ENCODE peak calls at places on chromosomes 7 and 10, in nine cellular contexts. H is mesendoderm; E is amniotic stem cell; W is activated T-helper 1 cell treated with anti-CD3 and anti-CD28 coated beads, Interleukin-12 subunit alpha, Interleukin-12 subunit beta, Interleukin-2, Interleukin-4 antibody, amounts not matched to agents 30 ng/mL and 10 ng/mL and 1 ng/mL, durations not matched to agents 14 hours and 24 hours and 36 hours; C is stimulated activated naive CD4-positive, alpha-beta T cell; X is activated T-cell treated with anti-CD3 and anti-CD28 coated beads, Interleukin-2, amount 50 U/mL, for 72 hours; P is small intestine; J is progenitor cell of endocrine pancreas; S is NCI-H1417. Z is an unnamed sample.

GRCh38 chr7:30562498-30562897 is 32.2 kb upstream of the GARS1 start:
- DNase-seq in C (no peak), H (no peak), W (no peak), P (no peak), E (no peak), X (no peak), J (no peak), S (no peak), Z (no peak)

GRCh38 chr10:132204781-132205473 is 18.2 kb downstream of the DPYSL4 start:
- DNase-seq in J (no peak), X (no peak), E (no peak), C (no peak), W (no peak), S (no peak), P (no peak), H (no peak), Z (peak; percentile 87)

GRCh38 chr7:87561702-87562101 is 39.0 kb downstream of the ABCB1 start:
- DNase-seq in S (no peak), J (no peak), C (no peak), H (no peak), P (no peak), E (no peak), W (no peak), X (no peak), Z (no peak)

GRCh38 chr7:134365341-134366054 is 48.8 kb upstream of the SLC35B4 start:
- DNase-seq in J (no peak), H (no peak), W (no peak), C (no peak), E (no peak), S (no peak), X (no peak), P (peak; percentile 87), Z (no peak)

GRCh38 chr10:77290528-77291155 is 347.0 kb downstream of the KCNMA1 start:
- DNase-seq in W (no peak), E (peak; percentile 71), P (no peak), H (peak; percentile 94), S (no peak), J (no peak), C (no peak), X (no peak), Z (no peak)

GRCh38 chr10:30550967-30551815 is 78.4 kb downstream of the LYZL2 start:
- DNase-seq in J (no peak), P (no peak), W (no peak), C (no peak), X (no peak), H (no peak), S (no peak), E (no peak), Z (no peak)

GRCh38 chr7:92751902-92752901 is 84.2 kb downstream of the CDK6 start:
- DNase-seq in P (no peak), E (peak; percentile 57), C (no peak), S (no peak), X (no peak), W (no peak), H (peak; percentile 14), J (no peak), Z (no peak)

GRCh38 chr10:123999956-124000615 is 93.3 kb downstream of the CHST15 start:
- DNase-seq in H (no peak), C (no peak), P (no peak), X (no peak), S (no peak), J (no peak), W (no peak), E (no peak), Z (peak; percentile 38)

GRCh38 chr7:100157334-100158228 is 942 bp downstream of the TRAPPC14 start:
- DNase-seq in J (no peak), C (no peak), W (no peak), X (no peak), E (no peak), H (peak; percentile 89), S (no peak), P (peak; percentile 49), Z (peak; percentile 81)

GRCh38 chr10:58807631-58808024 is 295.0 kb downstream of the BICC1 start:
- DNase-seq in C (no peak), S (no peak), E (no peak), J (no peak), W (no peak), P (no peak), H (no peak), X (no peak), Z (no peak)

GRCh38 chr10:46523119-46523880 is 33.2 kb downstream of the GPRIN2 start:
- DNase-seq in E (no peak), J (no peak), H (no peak), X (no peak), S (no peak), P (peak; percentile 86), C (no peak), W (no peak), Z (peak; percentile 66)

GRCh38 chr7:142714375-142714774 is 34.9 kb upstream of the PRSS1 start:
- DNase-seq in W (peak; percentile 13), J (no peak), X (no peak), P (no peak), C (no peak), S (no peak), H (no peak), E (no peak), Z (no peak)

GRCh38 chr7:158061031-158061630 is 526.5 kb downstream of the PTPRN2 start:
- DNase-seq in E (no peak), H (no peak), X (no peak), W (no peak), J (no peak), S (peak; percentile 48), P (no peak), C (no peak), Z (no peak)